ENCODE peak calls at places on chromosomes 11 and 22, in five cellular contexts. E is NB4, C is heart left ventricle, Z is K562, K is ovary. G is an unnamed sample.

GRCh38 chr11:76835928-76836612 is 24.6 kb upstream of the ACER3 start:
- DNase-seq in K (no peak), C (peak; percentile 47), E (peak; percentile 26), Z (no peak), G (peak; percentile 57)

GRCh38 chr11:108319541-108320145 is 96.8 kb downstream of the ATM start:
- DNase-seq in Z (no peak), K (no peak), C (no peak), E (no peak), G (no peak)

GRCh38 chr11:73402834-73403185 is 26.6 kb downstream of the RELT start:
- DNase-seq in K (no peak), Z (no peak), E (peak; percentile 60), C (no peak), G (peak; percentile 22)

GRCh38 chr22:21041937-21042336 is 3.8 kb upstream of the LRRC74B start:
- DNase-seq in K (no peak), E (no peak), Z (no peak), C (no peak), G (no peak)

GRCh38 chr11:60318726-60319125 is 8.3 kb upstream of the MS4A6E start:
- DNase-seq in Z (no peak), K (no peak), E (no peak), C (no peak), G (no peak)

GRCh38 chr11:28727254-28727653 is 619.1 kb downstream of the METTL15 start:
- DNase-seq in Z (no peak), C (no peak), E (no peak), K (no peak), G (no peak)

GRCh38 chr11:71329165-71329510 is 76.8 kb upstream of the SHANK2 start:
- DNase-seq in Z (no peak), C (no peak), K (no peak), E (no peak), G (no peak)

GRCh38 chr11:57357827-57358226 is 19.7 kb downstream of the P2RX3 start:
- DNase-seq in E (no peak), Z (no peak), K (no peak), C (no peak), G (no peak)

GRCh38 chr11:47305734-47306483 is 36.0 kb downstream of the MADD start:
- DNase-seq in Z (no peak), E (no peak), K (no peak), C (peak; percentile 87), G (no peak)

GRCh38 chr11:2300290-2300935 is 1.3 kb downstream of the C11orf21 start:
- DNase-seq in C (no peak), E (peak; percentile 75), Z (no peak), K (no peak), G (peak; percentile 32)

DNA sequence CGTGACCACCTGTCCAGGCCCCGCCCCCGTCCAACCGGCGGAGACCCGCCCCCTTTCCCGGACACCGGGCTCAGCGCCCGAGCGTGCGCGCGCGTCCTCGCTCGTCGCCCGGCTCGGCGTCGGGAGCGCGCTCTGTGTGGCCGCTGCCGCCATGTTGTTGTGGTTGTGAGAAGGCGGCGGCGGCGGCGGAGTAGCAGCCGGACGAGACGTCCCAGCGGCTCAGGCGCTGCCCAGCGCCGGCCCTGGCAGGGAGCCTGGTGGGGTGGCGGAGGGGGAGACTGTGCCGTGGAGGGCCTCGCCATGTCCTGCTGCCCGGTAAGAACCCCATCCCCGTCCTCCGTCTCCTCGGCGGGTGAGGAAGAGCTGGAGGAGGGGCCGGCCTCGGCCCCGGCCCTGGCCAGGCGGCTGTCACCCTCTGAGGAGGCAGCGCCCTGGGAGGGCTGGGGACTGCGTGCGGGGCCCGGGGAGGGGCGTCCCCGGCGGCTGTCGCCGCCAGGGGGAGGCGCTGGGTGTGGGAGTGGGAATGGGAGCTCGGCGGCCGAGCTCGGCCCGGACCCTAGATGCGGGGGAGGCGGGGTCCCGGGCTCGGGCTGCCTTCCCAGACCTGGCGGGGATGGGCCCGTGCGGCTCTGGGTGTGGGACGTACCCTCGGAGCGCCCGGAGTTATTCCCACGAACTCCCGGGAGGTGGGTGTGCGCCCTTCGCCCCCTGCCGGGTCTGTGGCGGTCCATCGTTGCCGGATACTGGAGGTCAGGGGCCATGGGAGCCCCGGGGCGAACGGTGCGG is at the start of gene MTMR3:
- DNase-seq in Z (peak; percentile 78), C (peak; percentile 96), E (peak; percentile 92), K (peak; percentile 98), G (peak; percentile 98)
- TF ChIP-seq POLR2A in Z (peak; percentile 81), C (no peak), E (no peak), K (peak; percentile 64), G (peak; percentile 77)

GRCh38 chr11:128467610-128468041 is 119.7 kb downstream of the ETS1 start:
- DNase-seq in E (no peak), C (peak; percentile 60), K (no peak), Z (no peak), G (no peak)

GRCh38 chr11:128470081-128470480 is 117.3 kb downstream of the ETS1 start:
- DNase-seq in Z (no peak), E (no peak), C (no peak), K (no peak), G (no peak)

GRCh38 chr11:128468106-128468505 is 119.3 kb downstream of the ETS1 start:
- DNase-seq in E (no peak), Z (no peak), K (no peak), C (no peak), G (no peak)

GRCh38 chr11:128471138-128471661 is 116.2 kb downstream of the ETS1 start:
- DNase-seq in K (no peak), Z (no peak), E (peak; percentile 62), C (no peak), G (no peak)

DNA sequence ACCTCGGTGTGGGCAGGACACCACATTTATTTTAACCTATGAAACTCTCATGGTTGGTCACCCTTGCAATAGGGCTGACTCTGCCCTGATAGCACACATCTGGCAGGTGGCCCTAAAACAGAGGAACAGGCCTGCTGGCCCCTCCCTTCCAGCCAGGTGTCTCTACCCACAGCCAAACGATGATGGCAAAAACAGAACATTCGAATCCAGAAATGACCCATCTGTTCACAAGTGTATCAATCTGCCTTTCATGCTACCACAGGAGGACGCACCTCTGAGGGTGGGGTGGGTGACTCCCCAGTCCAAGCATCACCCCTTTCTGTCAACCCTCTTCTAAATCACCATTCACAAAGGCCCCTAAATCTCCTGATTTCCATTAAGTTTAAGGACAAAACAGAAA is 118.1 kb downstream of the ETS1 start:
- DNase-seq in Z (no peak), E (no peak), K (no peak), C (no peak), G (no peak)
- TF ChIP-seq POLR2A in Z (no peak), E (no peak), K (no peak), C (no peak), G (no peak)

DNA sequence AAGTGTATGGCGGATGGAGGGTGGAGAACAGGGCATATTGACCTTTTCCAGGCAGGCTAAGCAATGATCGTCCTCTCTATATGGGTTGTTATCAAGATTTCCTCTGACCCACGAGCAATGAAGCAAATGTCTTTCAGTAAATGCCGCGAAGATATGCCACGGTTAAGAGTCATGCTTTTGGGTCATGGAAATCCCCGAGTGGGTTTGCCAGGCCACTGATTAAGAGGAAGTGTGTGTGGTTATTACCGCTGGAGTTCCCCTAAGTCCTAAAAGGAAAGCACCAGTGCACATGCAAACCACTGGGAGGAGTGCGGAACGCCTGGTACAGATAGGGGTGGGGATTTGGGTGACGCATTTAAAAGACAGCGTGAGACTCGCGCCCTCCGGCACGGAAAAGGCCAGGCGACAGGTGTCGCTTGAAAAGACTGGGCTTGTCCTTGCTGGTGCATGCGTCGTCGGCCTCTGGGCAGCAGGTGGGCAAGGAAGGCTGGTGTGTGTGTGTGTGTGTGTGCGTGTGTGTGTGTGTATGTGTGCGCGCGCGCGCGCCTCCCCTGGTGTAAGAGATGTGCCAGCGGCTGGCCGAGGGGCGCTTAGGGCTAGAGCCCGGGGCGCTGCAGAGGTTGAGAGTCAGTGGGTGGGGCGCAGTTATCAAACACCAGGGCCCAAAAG is at the start of gene BIRC3:
- DNase-seq in K (peak; percentile 76), Z (peak; percentile 23), E (peak; percentile 87), C (peak; percentile 82), G (peak; percentile 75)
- TF ChIP-seq POLR2A in K (no peak), Z (no peak), E (no peak), C (no peak), G (peak; percentile 38)

GRCh38 chr22:41347066-41347859 is 34.5 kb upstream of the TEF start:
- DNase-seq in E (no peak), C (peak; percentile 77), Z (no peak), K (no peak), G (no peak)

GRCh38 chr22:41352058-41352457 is 29.7 kb upstream of the TEF start:
- DNase-seq in K (no peak), E (no peak), Z (no peak), C (no peak), G (no peak)

GRCh38 chr22:41351011-41351410 is 30.7 kb upstream of the TEF start:
- DNase-seq in K (no peak), E (no peak), C (no peak), Z (no peak), G (no peak)

GRCh38 chr22:41350087-41350486 is 31.7 kb upstream of the TEF start:
- DNase-seq in Z (peak; percentile 27), C (no peak), K (no peak), E (no peak), G (peak; percentile 49)

GRCh38 chr22:41348964-41349484 is 32.7 kb upstream of the TEF start:
- DNase-seq in Z (no peak), E (no peak), K (no peak), C (no peak), G (no peak)
- TF ChIP-seq POLR2A in Z (no peak), E (no peak), K (no peak), C (no peak), G (no peak)

DNA sequence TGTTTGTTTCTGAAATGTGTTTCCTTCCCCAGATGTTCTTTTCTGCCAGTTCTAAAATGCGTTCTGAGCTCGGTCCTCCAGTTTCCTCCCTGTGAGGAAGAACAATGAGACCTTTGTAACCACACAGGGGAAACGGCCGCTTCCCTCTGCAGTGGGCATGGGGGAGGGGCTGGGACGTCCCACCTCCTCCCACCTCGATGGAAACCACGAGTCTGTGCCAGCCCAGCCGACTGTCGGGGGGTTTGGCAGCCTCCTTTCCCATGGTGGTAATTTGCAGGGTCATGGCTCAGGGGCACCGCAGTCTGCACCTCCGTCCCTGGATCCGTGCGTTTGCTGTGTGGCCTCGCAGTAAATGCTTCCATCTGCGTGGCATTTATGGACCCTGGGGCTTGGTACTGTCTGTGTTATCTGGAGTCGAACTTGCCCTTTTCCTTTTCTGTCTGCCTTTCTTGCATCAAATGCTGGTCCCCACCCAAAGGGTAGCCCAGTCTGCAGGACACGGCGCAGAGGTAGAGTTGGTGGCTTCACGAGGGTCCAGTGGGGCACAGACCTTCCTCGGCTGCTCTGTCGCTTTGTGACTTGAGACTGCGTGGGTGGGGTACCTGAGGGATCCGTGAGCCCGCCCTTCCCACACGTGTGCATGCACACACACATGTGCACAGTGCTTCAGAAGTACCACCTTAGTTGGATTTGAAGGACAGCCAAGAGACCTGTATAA is 16.1 kb downstream of the LRP5 start:
- DNase-seq in E (peak; percentile 74), C (peak; percentile 61), Z (no peak), K (no peak), G (no peak)
- TF ChIP-seq POLR2A in E (no peak), C (no peak), Z (no peak), K (no peak), G (no peak)

DNA sequence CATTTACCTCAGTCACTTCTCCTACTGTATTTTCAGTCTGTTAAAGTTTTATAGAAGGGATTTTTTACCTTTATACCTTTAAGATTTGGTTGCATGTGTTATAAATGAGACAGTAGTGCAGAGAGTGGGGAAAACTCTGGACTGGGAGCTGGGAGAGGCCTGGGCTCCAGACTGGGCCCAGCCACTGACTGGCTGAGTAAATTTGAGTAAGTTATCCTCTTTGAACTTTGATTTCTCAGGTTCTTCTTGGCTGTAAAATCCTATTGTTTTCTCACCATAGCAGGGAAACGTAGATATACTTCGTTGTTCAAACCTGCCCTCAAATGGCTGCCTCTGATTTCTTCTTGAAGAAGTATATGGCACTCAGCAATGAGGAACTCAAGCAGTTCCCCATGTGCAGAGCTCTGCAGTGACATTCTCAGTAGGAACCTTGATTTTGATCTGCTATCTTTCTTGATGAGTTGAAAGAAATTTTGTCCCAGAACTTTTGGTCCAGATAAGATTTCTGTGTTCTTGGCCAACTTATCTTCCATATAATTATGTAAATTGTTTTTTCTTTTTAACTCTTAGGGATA is 8.7 kb downstream of the BMAL1 start:
- DNase-seq in K (no peak), C (no peak), Z (no peak), E (no peak), G (no peak)
- TF ChIP-seq POLR2A in K (no peak), C (no peak), Z (no peak), E (no peak), G (no peak)

G was measured in erythroblast.